ENCODE peak calls at places on chromosomes 12 and 14, in ten cellular contexts. One of them, this sample, is unnamed.
A peak's percentile ranks its signal among the peaks of the same experiment; 100 is the strongest.

GRCh38 chr12:93441111-93441616 is 583 bp downstream of the UBE2N start:
- DNase-seq in HL-60: no peak
- DNase-seq in bronchial epithelial cell: no peak
- DNase-seq in body of pancreas: peak; percentile 38
- DNase-seq in IMR-90: peak; percentile 7
- DNase-seq in NT2/D1: no peak
- DNase-seq in pancreas: no peak
- DNase-seq in spleen: peak; percentile 92
- DNase-seq in Caco-2: no peak
- DNase-seq in GM23248: peak; percentile 69
- DNase-seq in this sample: no peak

GRCh38 chr12:48105321-48105866 is 485 bp downstream of the SENP1 start:
- DNase-seq in NT2/D1: no peak
- DNase-seq in body of pancreas: no peak
- DNase-seq in HL-60: peak; percentile 19
- DNase-seq in spleen: no peak
- DNase-seq in Caco-2: no peak
- DNase-seq in IMR-90: peak; percentile 30
- DNase-seq in GM23248: peak; percentile 62
- DNase-seq in pancreas: no peak
- DNase-seq in bronchial epithelial cell: peak; percentile 25
- DNase-seq in this sample: peak; percentile 13

GRCh38 chr12:67354966-67355365 is 85.8 kb downstream of the CAND1 start:
- DNase-seq in pancreas: no peak
- DNase-seq in body of pancreas: no peak
- DNase-seq in HL-60: no peak
- DNase-seq in Caco-2: no peak
- DNase-seq in NT2/D1: no peak
- DNase-seq in spleen: no peak
- DNase-seq in bronchial epithelial cell: no peak
- DNase-seq in GM23248: peak; percentile 35
- DNase-seq in IMR-90: peak; percentile 8
- DNase-seq in this sample: peak; percentile 43

GRCh38 chr14:101083564-101084435 is 180.3 kb upstream of the RTL1 start:
- DNase-seq in Caco-2: no peak
- DNase-seq in bronchial epithelial cell: no peak
- DNase-seq in pancreas: no peak
- DNase-seq in body of pancreas: no peak
- DNase-seq in GM23248: peak; percentile 29
- DNase-seq in IMR-90: no peak
- DNase-seq in HL-60: no peak
- DNase-seq in NT2/D1: no peak
- DNase-seq in spleen: peak; percentile 65
- DNase-seq in this sample: no peak

GRCh38 chr12:50589650-50590435 is 85.1 kb downstream of the DIP2B start:
- DNase-seq in Caco-2: no peak
- DNase-seq in HL-60: no peak
- DNase-seq in NT2/D1: no peak
- DNase-seq in GM23248: peak; percentile 91
- DNase-seq in spleen: no peak
- DNase-seq in bronchial epithelial cell: peak; percentile 79
- DNase-seq in pancreas: no peak
- DNase-seq in IMR-90: peak; percentile 97
- DNase-seq in body of pancreas: no peak
- DNase-seq in this sample: peak; percentile 86

GRCh38 chr14:103185051-103186027 is 62.1 kb downstream of the TNFAIP2 start:
- DNase-seq in NT2/D1: no peak
- DNase-seq in HL-60: no peak
- DNase-seq in GM23248: peak; percentile 49
- DNase-seq in Caco-2: no peak
- DNase-seq in IMR-90: peak; percentile 38
- DNase-seq in bronchial epithelial cell: peak; percentile 77
- DNase-seq in spleen: no peak
- DNase-seq in pancreas: no peak
- DNase-seq in body of pancreas: no peak
- DNase-seq in this sample: peak; percentile 71

GRCh38 chr12:100127766-100128508 is 14.7 kb downstream of the BLTP3B start:
- DNase-seq in NT2/D1: no peak
- DNase-seq in spleen: no peak
- DNase-seq in body of pancreas: no peak
- DNase-seq in IMR-90: peak; percentile 82
- DNase-seq in Caco-2: no peak
- DNase-seq in bronchial epithelial cell: peak; percentile 80
- DNase-seq in HL-60: peak; percentile 79
- DNase-seq in GM23248: peak; percentile 78
- DNase-seq in pancreas: no peak
- DNase-seq in this sample: peak; percentile 76

GRCh38 chr14:100692859-100693558 is 33.7 kb upstream of the DLK1 start:
- DNase-seq in pancreas: no peak
- DNase-seq in HL-60: no peak
- DNase-seq in IMR-90: peak; percentile 94
- DNase-seq in NT2/D1: no peak
- DNase-seq in body of pancreas: no peak
- DNase-seq in spleen: no peak
- DNase-seq in bronchial epithelial cell: peak; percentile 98
- DNase-seq in GM23248: peak; percentile 95
- DNase-seq in Caco-2: no peak
- DNase-seq in this sample: peak; percentile 50

GRCh38 chr14:75811862-75812505 is 150.9 kb downstream of the TTLL5 start:
- DNase-seq in IMR-90: no peak
- DNase-seq in bronchial epithelial cell: no peak
- DNase-seq in pancreas: no peak
- DNase-seq in spleen: no peak
- DNase-seq in HL-60: no peak
- DNase-seq in Caco-2: peak; percentile 68
- DNase-seq in NT2/D1: no peak
- DNase-seq in body of pancreas: peak; percentile 23
- DNase-seq in GM23248: no peak
- DNase-seq in this sample: no peak

DNA sequence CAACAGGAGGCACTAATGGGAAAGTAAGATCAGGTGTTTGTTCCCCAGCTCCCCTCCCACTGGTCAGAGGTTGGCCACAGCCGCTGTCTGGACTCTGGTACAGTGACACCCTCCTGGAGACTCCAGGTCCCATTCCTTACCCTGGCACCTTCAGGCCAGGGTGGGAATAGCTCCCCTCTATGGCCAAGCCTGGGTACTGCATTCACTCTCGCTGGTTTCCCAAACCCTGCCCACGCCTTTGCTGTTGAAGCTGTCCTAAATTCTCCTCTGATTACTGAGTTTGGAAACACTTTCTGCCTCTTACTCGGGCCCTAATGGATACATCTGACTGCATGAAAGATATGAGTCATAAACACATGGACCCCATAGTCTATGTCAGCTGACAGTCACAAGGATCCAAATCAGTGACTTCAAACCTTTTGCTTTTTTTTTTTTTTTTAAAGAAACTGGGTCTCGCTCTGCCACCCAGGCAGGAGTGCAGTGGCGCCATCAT is 17.9 kb downstream of the HRK start:
- DNase-seq in pancreas: no peak
- DNase-seq in GM23248: peak; percentile 67
- DNase-seq in IMR-90: peak; percentile 75
- DNase-seq in HL-60: no peak
- DNase-seq in NT2/D1: no peak
- DNase-seq in Caco-2: no peak
- DNase-seq in spleen: no peak
- DNase-seq in body of pancreas: no peak
- DNase-seq in bronchial epithelial cell: no peak
- DNase-seq in this sample: peak; percentile 28
- H3K4me3 ChIP-seq in pancreas: no peak overlapping the region
- H3K4me3 ChIP-seq in GM23248: no peak overlapping the region
- H3K4me3 ChIP-seq in IMR-90: no peak overlapping the region
- H3K4me3 ChIP-seq in HL-60: no peak overlapping the region
- H3K4me3 ChIP-seq in NT2/D1: no peak overlapping the region
- H3K4me3 ChIP-seq in Caco-2: no peak overlapping the region
- H3K4me3 ChIP-seq in spleen: no peak overlapping the region
- H3K4me3 ChIP-seq in body of pancreas: no peak overlapping the region
- H3K4me3 ChIP-seq in bronchial epithelial cell: no peak overlapping the region
- H3K4me3 ChIP-seq in this sample: no peak overlapping the region

GRCh38 chr12:125186471-125187147 is 121.4 kb downstream of the AACS start:
- DNase-seq in HL-60: no peak
- DNase-seq in body of pancreas: no peak
- DNase-seq in NT2/D1: no peak
- DNase-seq in bronchial epithelial cell: no peak
- DNase-seq in spleen: no peak
- DNase-seq in pancreas: no peak
- DNase-seq in Caco-2: no peak
- DNase-seq in GM23248: peak; percentile 58
- DNase-seq in IMR-90: no peak
- DNase-seq in this sample: peak; percentile 12
- H3K4me3 ChIP-seq in HL-60: no peak overlapping the region
- H3K4me3 ChIP-seq in body of pancreas: no peak overlapping the region
- H3K4me3 ChIP-seq in NT2/D1: peak overlapping the region; percentile 81
- H3K4me3 ChIP-seq in bronchial epithelial cell: peak overlapping the region; percentile 17
- H3K4me3 ChIP-seq in spleen: peak overlapping the region; percentile 23
- H3K4me3 ChIP-seq in pancreas: peak overlapping the region; percentile 17
- H3K4me3 ChIP-seq in Caco-2: peak overlapping the region; percentile 20
- H3K4me3 ChIP-seq in GM23248: peak overlapping the region; percentile 54
- H3K4me3 ChIP-seq in IMR-90: no peak overlapping the region
- H3K4me3 ChIP-seq in this sample: peak overlapping the region; percentile 63

DNA sequence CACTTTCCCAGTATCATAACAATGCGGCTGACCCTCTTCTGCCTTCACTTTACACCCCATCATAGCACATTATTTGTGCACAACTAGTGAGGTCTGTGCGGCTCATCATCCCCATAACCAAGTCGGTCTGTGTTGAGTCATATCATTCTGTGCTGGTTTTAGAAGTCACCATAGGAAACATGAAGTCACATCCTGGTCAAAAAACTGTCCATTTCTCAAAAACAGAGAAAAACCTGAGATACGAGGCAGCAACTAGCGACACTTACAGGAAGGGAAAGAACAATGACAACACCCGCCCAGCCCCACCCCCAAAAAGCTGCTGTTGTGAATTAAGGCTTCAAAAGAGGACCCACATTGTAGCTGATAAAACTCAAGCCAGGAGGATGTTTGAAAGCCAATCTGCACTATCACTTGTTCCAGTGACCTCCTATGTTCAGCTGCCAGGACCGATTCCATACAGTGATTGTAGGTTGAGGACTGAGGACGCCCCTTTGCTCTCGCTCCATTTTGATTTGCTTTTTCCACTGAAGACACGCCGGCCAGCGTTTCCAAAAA is 87.7 kb downstream of the DUSP16 start:
- DNase-seq in GM23248: peak; percentile 14
- DNase-seq in spleen: no peak
- DNase-seq in NT2/D1: no peak
- DNase-seq in IMR-90: peak; percentile 43
- DNase-seq in pancreas: no peak
- DNase-seq in HL-60: no peak
- DNase-seq in Caco-2: no peak
- DNase-seq in bronchial epithelial cell: peak; percentile 20
- DNase-seq in body of pancreas: no peak
- DNase-seq in this sample: peak; percentile 4
- H3K4me3 ChIP-seq in GM23248: no peak overlapping the region
- H3K4me3 ChIP-seq in spleen: no peak overlapping the region
- H3K4me3 ChIP-seq in NT2/D1: no peak overlapping the region
- H3K4me3 ChIP-seq in IMR-90: no peak overlapping the region
- H3K4me3 ChIP-seq in pancreas: no peak overlapping the region
- H3K4me3 ChIP-seq in HL-60: no peak overlapping the region
- H3K4me3 ChIP-seq in Caco-2: no peak overlapping the region
- H3K4me3 ChIP-seq in bronchial epithelial cell: no peak overlapping the region
- H3K4me3 ChIP-seq in body of pancreas: no peak overlapping the region
- H3K4me3 ChIP-seq in this sample: no peak overlapping the region

GRCh38 chr12:109795023-109795422 is 38.2 kb downstream of the TRPV4 start:
- DNase-seq in spleen: no peak
- DNase-seq in Caco-2: no peak
- DNase-seq in NT2/D1: no peak
- DNase-seq in bronchial epithelial cell: peak; percentile 83
- DNase-seq in IMR-90: peak; percentile 66
- DNase-seq in HL-60: no peak
- DNase-seq in pancreas: no peak
- DNase-seq in body of pancreas: no peak
- DNase-seq in GM23248: peak; percentile 86
- DNase-seq in this sample: peak; percentile 71
- H3K4me3 ChIP-seq in spleen: no peak overlapping the region
- H3K4me3 ChIP-seq in Caco-2: no peak overlapping the region
- H3K4me3 ChIP-seq in NT2/D1: no peak overlapping the region
- H3K4me3 ChIP-seq in bronchial epithelial cell: no peak overlapping the region
- H3K4me3 ChIP-seq in IMR-90: no peak overlapping the region
- H3K4me3 ChIP-seq in HL-60: no peak overlapping the region
- H3K4me3 ChIP-seq in pancreas: no peak overlapping the region
- H3K4me3 ChIP-seq in body of pancreas: no peak overlapping the region
- H3K4me3 ChIP-seq in GM23248: no peak overlapping the region
- H3K4me3 ChIP-seq in this sample: no peak overlapping the region

GRCh38 chr12:105336411-105336810 is 5.9 kb downstream of the C12orf75 start:
- DNase-seq in IMR-90: peak; percentile 26
- DNase-seq in GM23248: no peak
- DNase-seq in NT2/D1: no peak
- DNase-seq in HL-60: no peak
- DNase-seq in pancreas: no peak
- DNase-seq in bronchial epithelial cell: no peak
- DNase-seq in spleen: no peak
- DNase-seq in Caco-2: no peak
- DNase-seq in body of pancreas: no peak
- DNase-seq in this sample: no peak

GRCh38 chr12:105335856-105336255 is 5.4 kb downstream of the C12orf75 start:
- DNase-seq in bronchial epithelial cell: no peak
- DNase-seq in IMR-90: no peak
- DNase-seq in NT2/D1: no peak
- DNase-seq in GM23248: no peak
- DNase-seq in body of pancreas: no peak
- DNase-seq in pancreas: no peak
- DNase-seq in HL-60: no peak
- DNase-seq in spleen: no peak
- DNase-seq in Caco-2: no peak
- DNase-seq in this sample: no peak

GRCh38 chr12:105332925-105333324 is 2.4 kb downstream of the C12orf75 start:
- DNase-seq in bronchial epithelial cell: no peak
- DNase-seq in Caco-2: no peak
- DNase-seq in body of pancreas: no peak
- DNase-seq in pancreas: no peak
- DNase-seq in NT2/D1: no peak
- DNase-seq in spleen: no peak
- DNase-seq in HL-60: no peak
- DNase-seq in IMR-90: no peak
- DNase-seq in GM23248: peak; percentile 16
- DNase-seq in this sample: no peak

GRCh38 chr12:105334001-105334400 is 3.5 kb downstream of the C12orf75 start:
- DNase-seq in bronchial epithelial cell: no peak
- DNase-seq in HL-60: no peak
- DNase-seq in spleen: no peak
- DNase-seq in Caco-2: no peak
- DNase-seq in NT2/D1: no peak
- DNase-seq in GM23248: peak; percentile 67
- DNase-seq in pancreas: no peak
- DNase-seq in IMR-90: peak; percentile 88
- DNase-seq in body of pancreas: no peak
- DNase-seq in this sample: peak; percentile 80

DNA sequence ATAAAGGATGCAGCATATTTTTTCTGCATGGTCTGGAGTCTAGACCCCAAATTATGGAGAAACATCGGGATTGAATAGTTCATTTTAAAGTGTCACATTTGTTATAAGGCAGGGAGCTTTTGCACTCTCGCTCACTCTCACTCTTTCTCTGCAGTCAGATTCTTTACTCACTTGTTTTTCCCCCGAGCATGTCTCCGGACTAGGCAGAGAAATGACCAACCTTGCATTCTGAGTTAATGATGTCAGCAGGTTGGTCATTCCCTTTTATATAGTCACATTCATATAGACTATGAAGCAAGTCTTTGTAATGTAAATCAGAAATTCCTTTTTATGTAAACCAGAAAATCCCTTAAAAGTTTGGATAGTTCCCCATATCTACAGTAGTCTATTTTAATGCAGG is 4.1 kb downstream of the C12orf75 start:
- DNase-seq in IMR-90: peak; percentile 92
- DNase-seq in GM23248: peak; percentile 84
- DNase-seq in Caco-2: no peak
- DNase-seq in pancreas: no peak
- DNase-seq in bronchial epithelial cell: peak; percentile 75
- DNase-seq in body of pancreas: no peak
- DNase-seq in spleen: no peak
- DNase-seq in HL-60: no peak
- DNase-seq in NT2/D1: no peak
- DNase-seq in this sample: peak; percentile 49
- H3K4me3 ChIP-seq in IMR-90: peak overlapping the region; percentile 4
- H3K4me3 ChIP-seq in GM23248: peak overlapping the region; percentile 92
- H3K4me3 ChIP-seq in Caco-2: no peak overlapping the region
- H3K4me3 ChIP-seq in pancreas: no peak overlapping the region
- H3K4me3 ChIP-seq in bronchial epithelial cell: no peak overlapping the region
- H3K4me3 ChIP-seq in body of pancreas: no peak overlapping the region
- H3K4me3 ChIP-seq in spleen: no peak overlapping the region
- H3K4me3 ChIP-seq in HL-60: no peak overlapping the region
- H3K4me3 ChIP-seq in NT2/D1: no peak overlapping the region
- H3K4me3 ChIP-seq in this sample: peak overlapping the region; percentile 43